ENCODE peak calls at places on chromosome 19, in six cellular contexts. One of them, this sample, is unnamed. For H3K4me1, the result is how much of the 10 kb centered on the place peaks cover.

GRCh38 chr19:48514123-48514458 is 2.5 kb upstream of the LMTK3 start:
- DNase-seq in Peyer's patch: no peak
- DNase-seq in pancreas: no peak
- DNase-seq in aorta: no peak
- DNase-seq in CD4-positive, alpha-beta memory T cell: no peak
- DNase-seq in transverse colon: no peak
- DNase-seq in this sample: no peak

GRCh38 chr19:40252395-40252794 is 25.9 kb upstream of the CCNP start:
- DNase-seq in Peyer's patch: no peak
- DNase-seq in pancreas: no peak
- DNase-seq in aorta: no peak
- DNase-seq in CD4-positive, alpha-beta memory T cell: no peak
- DNase-seq in transverse colon: no peak
- DNase-seq in this sample: no peak

GRCh38 chr19:40423938-40424337 is 1.9 kb downstream of the SERTAD1 start:
- DNase-seq in Peyer's patch: no peak
- DNase-seq in pancreas: no peak
- DNase-seq in aorta: no peak
- DNase-seq in CD4-positive, alpha-beta memory T cell: no peak
- DNase-seq in transverse colon: no peak
- DNase-seq in this sample: no peak

GRCh38 chr19:41870401-41870873 is 6.6 kb upstream of the CD79A start:
- DNase-seq in Peyer's patch: no peak
- DNase-seq in pancreas: no peak
- DNase-seq in aorta: no peak
- DNase-seq in CD4-positive, alpha-beta memory T cell: no peak
- DNase-seq in transverse colon: no peak
- DNase-seq in this sample: no peak

GRCh38 chr19:35436477-35437141 is 11.4 kb upstream of the FFAR2 start:
- DNase-seq in Peyer's patch: peak
- DNase-seq in pancreas: peak
- DNase-seq in aorta: no peak
- DNase-seq in CD4-positive, alpha-beta memory T cell: no peak
- DNase-seq in transverse colon: peak
- DNase-seq in this sample: no peak

GRCh38 chr19:48896191-48896720 is 2.3 kb downstream of the TULP2 start:
- DNase-seq in Peyer's patch: peak
- DNase-seq in pancreas: peak
- DNase-seq in aorta: peak
- DNase-seq in CD4-positive, alpha-beta memory T cell: no peak
- DNase-seq in transverse colon: peak
- DNase-seq in this sample: peak

GRCh38 chr19:49094505-49095482 is 9.5 kb downstream of the SNRNP70 start:
- DNase-seq in Peyer's patch: no peak
- DNase-seq in pancreas: no peak
- DNase-seq in aorta: no peak
- DNase-seq in CD4-positive, alpha-beta memory T cell: no peak
- DNase-seq in transverse colon: no peak
- DNase-seq in this sample: no peak

GRCh38 chr19:1183543-1184172 is 9.6 kb upstream of the SBNO2 start:
- DNase-seq in Peyer's patch: peak
- DNase-seq in pancreas: no peak
- DNase-seq in aorta: no peak
- DNase-seq in CD4-positive, alpha-beta memory T cell: no peak
- DNase-seq in transverse colon: peak
- DNase-seq in this sample: no peak

GRCh38 chr19:37551123-37551993 is 43.2 kb downstream of the ZNF571 start:
- DNase-seq in Peyer's patch: peak
- DNase-seq in pancreas: no peak
- DNase-seq in aorta: no peak
- DNase-seq in CD4-positive, alpha-beta memory T cell: peak
- DNase-seq in transverse colon: peak
- DNase-seq in this sample: no peak

GRCh38 chr19:44741258-44741731 is 7.2 kb upstream of the BCL3 start:
- DNase-seq in Peyer's patch: peak
- DNase-seq in pancreas: no peak
- DNase-seq in aorta: no peak
- DNase-seq in CD4-positive, alpha-beta memory T cell: no peak
- DNase-seq in transverse colon: peak
- DNase-seq in this sample: peak

GRCh38 chr19:48746738-48747575 is at the start of gene IZUMO1:
- DNase-seq in Peyer's patch: peak
- DNase-seq in pancreas: peak
- DNase-seq in aorta: peak
- DNase-seq in CD4-positive, alpha-beta memory T cell: peak
- DNase-seq in transverse colon: peak
- DNase-seq in this sample: peak

GRCh38 chr19:23507441-23507840 is 112.2 kb upstream of the ZNF91 start:
- DNase-seq in Peyer's patch: no peak
- DNase-seq in pancreas: no peak
- DNase-seq in aorta: no peak
- DNase-seq in CD4-positive, alpha-beta memory T cell: no peak
- DNase-seq in transverse colon: no peak
- DNase-seq in this sample: no peak

GRCh38 chr19:42601811-42602443 is 7.2 kb upstream of the CEACAM8 start:
- DNase-seq in Peyer's patch: no peak
- DNase-seq in pancreas: no peak
- DNase-seq in aorta: no peak
- DNase-seq in CD4-positive, alpha-beta memory T cell: no peak
- DNase-seq in transverse colon: no peak
- DNase-seq in this sample: peak

GRCh38 chr19:19405919-19406877 is 723 bp downstream of the GATAD2A start:
- DNase-seq in Peyer's patch: peak
- DNase-seq in pancreas: peak
- DNase-seq in aorta: peak
- DNase-seq in CD4-positive, alpha-beta memory T cell: peak
- DNase-seq in transverse colon: peak
- DNase-seq in this sample: peak

GRCh38 chr19:15397236-15397635 is 17.6 kb upstream of the AKAP8 start:
- DNase-seq in Peyer's patch: no peak
- DNase-seq in pancreas: no peak
- DNase-seq in aorta: no peak
- DNase-seq in CD4-positive, alpha-beta memory T cell: no peak
- DNase-seq in transverse colon: no peak
- DNase-seq in this sample: no peak

GRCh38 chr19:19997656-19998268 is 41.5 kb downstream of the ZNF682 start:
- DNase-seq in Peyer's patch: no peak
- DNase-seq in pancreas: peak
- DNase-seq in aorta: no peak
- DNase-seq in CD4-positive, alpha-beta memory T cell: peak
- DNase-seq in transverse colon: peak
- DNase-seq in this sample: peak

GRCh38 chr19:38543807-38544568 is 73.8 kb downstream of the MAP4K1 start:
- DNase-seq in Peyer's patch: no peak
- DNase-seq in pancreas: peak
- DNase-seq in aorta: peak
- DNase-seq in CD4-positive, alpha-beta memory T cell: no peak
- DNase-seq in transverse colon: peak
- DNase-seq in this sample: peak

GRCh38 chr19:30224689-30225606 is 147.2 kb upstream of the ZNF536 start:
- DNase-seq in Peyer's patch: no peak
- DNase-seq in pancreas: no peak
- DNase-seq in aorta: no peak
- DNase-seq in CD4-positive, alpha-beta memory T cell: no peak
- DNase-seq in transverse colon: no peak
- DNase-seq in this sample: peak

GRCh38 chr19:42253245-42254082 is 1.5 kb downstream of the ERF start:
- DNase-seq in Peyer's patch: peak
- DNase-seq in pancreas: peak
- DNase-seq in aorta: peak
- DNase-seq in CD4-positive, alpha-beta memory T cell: peak
- DNase-seq in transverse colon: peak
- DNase-seq in this sample: peak

GRCh38 chr19:2333807-2334211 is 5.3 kb downstream of the SPPL2B start:
- DNase-seq in Peyer's patch: no peak
- DNase-seq in pancreas: no peak
- DNase-seq in aorta: no peak
- DNase-seq in CD4-positive, alpha-beta memory T cell: no peak
- DNase-seq in transverse colon: no peak
- DNase-seq in this sample: no peak

GRCh38 chr19:2333027-2333806 is 4.7 kb downstream of the SPPL2B start:
- DNase-seq in Peyer's patch: peak
- DNase-seq in pancreas: peak
- DNase-seq in aorta: no peak
- DNase-seq in CD4-positive, alpha-beta memory T cell: no peak
- DNase-seq in transverse colon: peak
- DNase-seq in this sample: peak

GRCh38 chr19:2331601-2332246 is 3.2 kb downstream of the SPPL2B start:
- DNase-seq in Peyer's patch: no peak
- DNase-seq in pancreas: no peak
- DNase-seq in aorta: no peak
- DNase-seq in CD4-positive, alpha-beta memory T cell: no peak
- DNase-seq in transverse colon: no peak
- DNase-seq in this sample: peak

GRCh38 chr19:2330632-2331284 is 2.3 kb downstream of the SPPL2B start:
- DNase-seq in Peyer's patch: peak
- DNase-seq in pancreas: peak
- DNase-seq in aorta: no peak
- DNase-seq in CD4-positive, alpha-beta memory T cell: no peak
- DNase-seq in transverse colon: peak
- DNase-seq in this sample: no peak

DNA sequence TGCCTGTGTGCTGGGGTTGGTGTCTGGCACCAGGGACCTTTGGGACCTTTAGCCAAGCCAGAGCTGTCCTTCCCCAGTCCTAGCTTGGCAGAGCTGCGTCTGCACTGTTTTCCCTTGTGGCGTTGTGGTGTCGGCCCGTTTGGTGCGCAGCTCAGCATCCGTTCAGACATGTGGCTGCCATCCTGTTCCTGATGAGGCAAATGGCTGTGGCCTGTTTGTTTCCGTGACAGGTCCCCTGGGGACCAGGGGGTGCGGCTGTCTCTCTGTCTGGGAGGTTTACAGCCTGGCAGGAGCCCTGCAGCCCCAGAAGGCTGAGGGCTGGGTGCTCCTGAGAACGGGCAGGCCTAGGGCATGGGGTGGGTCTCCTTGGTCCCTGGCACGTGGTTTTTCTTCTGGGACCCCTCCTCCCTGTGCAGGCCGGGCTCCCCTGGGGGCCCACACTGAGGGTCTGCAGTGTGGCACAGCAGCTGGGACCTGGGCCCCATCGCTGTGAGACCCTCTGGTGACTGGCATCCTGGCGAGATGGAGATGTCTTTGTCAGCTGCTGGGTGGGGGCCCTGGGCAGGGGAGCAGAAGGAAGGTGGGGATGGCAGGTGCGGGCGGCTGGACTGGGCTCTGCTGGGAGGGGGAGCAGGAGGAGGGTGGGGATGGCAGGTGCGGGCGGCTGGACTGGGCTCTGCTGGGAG is 4.0 kb downstream of the SPPL2B start:
- DNase-seq in Peyer's patch: peak
- DNase-seq in pancreas: no peak
- DNase-seq in aorta: no peak
- DNase-seq in CD4-positive, alpha-beta memory T cell: peak
- DNase-seq in transverse colon: peak
- DNase-seq in this sample: peak
- H3K4me1 ChIP-seq in Peyer's patch: under half
- H3K4me1 ChIP-seq in pancreas: under half
- H3K4me1 ChIP-seq in aorta: under half
- H3K4me1 ChIP-seq in CD4-positive, alpha-beta memory T cell: under half
- H3K4me1 ChIP-seq in transverse colon: half or more
- H3K4me1 ChIP-seq in this sample: half or more

GRCh38 chr19:50330365-50331078 is 1.3 kb upstream of the KCNC3 start:
- DNase-seq in Peyer's patch: peak
- DNase-seq in pancreas: peak
- DNase-seq in aorta: peak
- DNase-seq in CD4-positive, alpha-beta memory T cell: peak
- DNase-seq in transverse colon: peak
- DNase-seq in this sample: peak
- H3K4me3 ChIP-seq in Peyer's patch: peak
- H3K4me3 ChIP-seq in pancreas: no peak
- H3K4me3 ChIP-seq in aorta: no peak
- H3K4me3 ChIP-seq in CD4-positive, alpha-beta memory T cell: peak
- H3K4me3 ChIP-seq in transverse colon: peak
- H3K4me3 ChIP-seq in this sample: peak

GRCh38 chr19:54282706-54283105 is 1.8 kb upstream of the LILRB2 start:
- DNase-seq in Peyer's patch: no peak
- DNase-seq in pancreas: no peak
- DNase-seq in aorta: no peak
- DNase-seq in CD4-positive, alpha-beta memory T cell: no peak
- DNase-seq in transverse colon: no peak
- DNase-seq in this sample: peak

GRCh38 chr19:54275951-54276350 is 5.0 kb downstream of the LILRB2 start:
- DNase-seq in Peyer's patch: no peak
- DNase-seq in pancreas: no peak
- DNase-seq in aorta: no peak
- DNase-seq in CD4-positive, alpha-beta memory T cell: no peak
- DNase-seq in transverse colon: no peak
- DNase-seq in this sample: no peak

GRCh38 chr19:54273811-54274210 is 7.1 kb downstream of the LILRB2 start:
- DNase-seq in Peyer's patch: no peak
- DNase-seq in pancreas: no peak
- DNase-seq in aorta: no peak
- DNase-seq in CD4-positive, alpha-beta memory T cell: no peak
- DNase-seq in transverse colon: no peak
- DNase-seq in this sample: no peak

GRCh38 chr19:54281008-54281728 is at the start of gene LILRB2:
- DNase-seq in Peyer's patch: no peak
- DNase-seq in pancreas: no peak
- DNase-seq in aorta: no peak
- DNase-seq in CD4-positive, alpha-beta memory T cell: no peak
- DNase-seq in transverse colon: no peak
- DNase-seq in this sample: no peak

DNA sequence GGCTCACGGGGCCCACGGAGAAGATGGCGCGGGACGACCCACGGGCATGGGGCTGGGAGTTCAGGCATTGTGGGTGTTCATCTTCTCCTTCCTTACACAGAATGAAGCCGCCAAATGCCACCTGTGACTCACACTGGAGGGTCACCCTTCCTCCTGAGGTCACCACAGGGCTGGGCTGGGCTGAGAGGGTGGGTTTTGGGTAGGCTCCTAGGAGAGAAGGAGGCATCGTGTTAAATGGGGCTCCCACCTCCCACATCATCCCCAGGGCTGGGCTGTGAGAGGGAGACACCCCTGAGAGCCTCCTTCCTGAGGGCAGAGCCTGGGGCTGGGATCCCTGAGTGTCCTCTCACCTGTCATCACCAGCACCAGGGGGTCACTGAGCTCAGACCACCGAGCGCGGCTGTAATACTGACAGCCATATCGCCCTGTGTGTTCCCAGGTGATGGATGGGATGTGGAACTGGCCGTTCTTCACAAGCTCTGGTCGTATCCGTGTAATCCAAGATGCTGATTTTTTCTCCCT is 1.4 kb downstream of the LILRB2 start:
- DNase-seq in Peyer's patch: no peak
- DNase-seq in pancreas: no peak
- DNase-seq in aorta: no peak
- DNase-seq in CD4-positive, alpha-beta memory T cell: no peak
- DNase-seq in transverse colon: no peak
- DNase-seq in this sample: no peak
- H3K4me1 ChIP-seq in Peyer's patch: under half
- H3K4me1 ChIP-seq in pancreas: under half
- H3K4me1 ChIP-seq in aorta: under half
- H3K4me1 ChIP-seq in CD4-positive, alpha-beta memory T cell: under half
- H3K4me1 ChIP-seq in transverse colon: under half
- H3K4me1 ChIP-seq in this sample: under half

DNA sequence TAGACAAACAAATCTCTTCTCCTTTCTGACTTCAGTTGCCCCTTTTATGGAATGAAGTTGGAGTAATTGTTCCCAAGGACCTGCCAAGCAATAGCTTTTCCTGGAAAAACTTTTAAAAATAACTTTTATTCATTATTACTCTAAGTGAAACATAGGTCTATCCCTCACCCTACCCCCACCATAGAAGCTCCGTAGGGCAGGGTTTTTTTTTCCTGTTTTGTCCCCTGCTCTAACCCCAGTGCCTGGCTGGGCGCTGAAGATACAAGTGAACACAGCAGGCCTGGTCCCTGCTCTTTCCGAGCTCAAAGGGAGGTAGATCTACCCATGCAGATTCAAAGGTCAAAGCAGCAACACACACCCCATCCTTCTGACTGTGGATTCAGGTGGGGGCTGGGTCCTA is 8.7 kb upstream of the GNG8 start:
- DNase-seq in Peyer's patch: no peak
- DNase-seq in pancreas: no peak
- DNase-seq in aorta: no peak
- DNase-seq in CD4-positive, alpha-beta memory T cell: no peak
- DNase-seq in transverse colon: no peak
- DNase-seq in this sample: no peak
- H3K4me3 ChIP-seq in Peyer's patch: no peak
- H3K4me3 ChIP-seq in pancreas: no peak
- H3K4me3 ChIP-seq in aorta: no peak
- H3K4me3 ChIP-seq in CD4-positive, alpha-beta memory T cell: no peak
- H3K4me3 ChIP-seq in transverse colon: no peak
- H3K4me3 ChIP-seq in this sample: no peak